ENCODE peak calls at places on chromosomes 12 and 14, in nine cellular contexts. M, Y, Q, X, I, L, R, B and J are unnamed samples.

GRCh38 chr12:93200291-93200917 is 177.3 kb upstream of the NUDT4 start:
- DNase-seq in M (no peak), Y (no peak), Q (no peak), X (no peak), I (no peak), L (no peak), R (no peak), B (no peak), J (no peak)

GRCh38 chr12:93540506-93540905 is 32.0 kb upstream of the SOCS2 start:
- DNase-seq in M (no peak), Y (no peak), Q (no peak), X (peak), I (no peak), L (no peak), R (no peak), B (no peak), J (no peak)

GRCh38 chr14:82710257-82710841 is 1176.7 kb upstream of the SEL1L start:
- DNase-seq in M (peak), Y (no peak), Q (no peak), X (peak), I (peak), L (peak), R (peak), B (peak), J (no peak)

GRCh38 chr12:124608451-124608870 is 41.0 kb upstream of the NCOR2 start:
- DNase-seq in M (no peak), Y (no peak), Q (no peak), X (no peak), I (no peak), L (no peak), R (no peak), B (peak), J (no peak)

GRCh38 chr12:105453306-105453705 is 122.8 kb downstream of the C12orf75 start:
- DNase-seq in M (no peak), Y (no peak), Q (no peak), X (no peak), I (no peak), L (no peak), R (no peak), B (no peak), J (no peak)

GRCh38 chr14:24734917-24735500 is 101.0 kb upstream of the GZMB start:
- DNase-seq in M (peak), Y (no peak), Q (no peak), X (no peak), I (peak), L (peak), R (peak), B (no peak), J (peak)

GRCh38 chr12:22377731-22378496 is 43.4 kb upstream of the ST8SIA1 start:
- DNase-seq in M (no peak), Y (no peak), Q (no peak), X (no peak), I (no peak), L (no peak), R (no peak), B (no peak), J (no peak)

GRCh38 chr12:47222960-47223847 is 143.4 kb upstream of the AMIGO2 start:
- DNase-seq in M (no peak), Y (no peak), Q (no peak), X (no peak), I (no peak), L (no peak), R (no peak), B (no peak), J (no peak)

GRCh38 chr14:77511486-77512162 is 13.0 kb upstream of the ISM2 start:
- DNase-seq in M (no peak), Y (no peak), Q (no peak), X (no peak), I (no peak), L (no peak), R (no peak), B (no peak), J (no peak)

GRCh38 chr14:94378527-94379290 is 9.7 kb downstream of the SERPINA1 start:
- DNase-seq in M (no peak), Y (no peak), Q (no peak), X (no peak), I (no peak), L (no peak), R (no peak), B (no peak), J (no peak)

GRCh38 chr14:92586001-92586947 is 72.7 kb downstream of the RIN3 start:
- DNase-seq in M (no peak), Y (no peak), Q (peak), X (no peak), I (peak), L (no peak), R (peak), B (no peak), J (peak)

GRCh38 chr12:13211859-13212664 is 15.5 kb downstream of the EMP1 start:
- DNase-seq in M (peak), Y (peak), Q (peak), X (peak), I (peak), L (peak), R (peak), B (no peak), J (no peak)

GRCh38 chr12:104215638-104216297 is at the start of gene TXNRD1:
- DNase-seq in M (peak), Y (peak), Q (peak), X (peak), I (peak), L (peak), R (peak), B (peak), J (no peak)

GRCh38 chr14:38197761-38198345 is 9.9 kb upstream of the SSTR1 start:
- DNase-seq in M (no peak), Y (no peak), Q (no peak), X (no peak), I (no peak), L (no peak), R (no peak), B (no peak), J (peak)

GRCh38 chr12:47413806-47414205 is 292.0 kb downstream of the RPAP3 start:
- DNase-seq in M (no peak), Y (no peak), Q (no peak), X (no peak), I (no peak), L (no peak), R (no peak), B (no peak), J (no peak)

GRCh38 chr12:132323171-132324010 is 6.0 kb downstream of the GALNT9 start:
- DNase-seq in M (peak), Y (no peak), Q (no peak), X (no peak), I (no peak), L (no peak), R (no peak), B (no peak), J (no peak)

GRCh38 chr14:81406863-81407262 is 6.7 kb upstream of the STON2 start:
- DNase-seq in M (no peak), Y (no peak), Q (no peak), X (no peak), I (no peak), L (no peak), R (no peak), B (peak), J (no peak)

GRCh38 chr12:50185975-50186663 is 18.9 kb upstream of the CERS5 start:
- DNase-seq in M (no peak), Y (no peak), Q (no peak), X (no peak), I (no peak), L (no peak), R (no peak), B (no peak), J (no peak)

GRCh38 chr12:101019667-101020066 is 190.4 kb downstream of the SLC5A8 start:
- DNase-seq in M (no peak), Y (no peak), Q (no peak), X (no peak), I (no peak), L (no peak), R (no peak), B (no peak), J (no peak)

GRCh38 chr12:64680235-64680634 is 69.9 kb downstream of the RASSF3 start:
- DNase-seq in M (no peak), Y (no peak), Q (no peak), X (peak), I (no peak), L (no peak), R (peak), B (no peak), J (no peak)

GRCh38 chr14:45526715-45527549 is 273.9 kb upstream of the MIS18BP1 start:
- DNase-seq in M (peak), Y (no peak), Q (no peak), X (no peak), I (peak), L (no peak), R (peak), B (no peak), J (peak)

GRCh38 chr14:89025581-89026236 is 201.3 kb downstream of the TTC8 start:
- DNase-seq in M (no peak), Y (no peak), Q (no peak), X (no peak), I (no peak), L (no peak), R (no peak), B (no peak), J (no peak)

GRCh38 chr12:11658796-11659195 is 9.3 kb downstream of the ETV6 start:
- DNase-seq in M (no peak), Y (no peak), Q (no peak), X (no peak), I (no peak), L (no peak), R (peak), B (no peak), J (no peak)

GRCh38 chr12:115183752-115184151 is 499.8 kb upstream of the TBX3 start:
- DNase-seq in M (no peak), Y (no peak), Q (no peak), X (no peak), I (no peak), L (no peak), R (no peak), B (no peak), J (no peak)

GRCh38 chr12:110266381-110266909 is 14.6 kb upstream of the ATP2A2 start:
- DNase-seq in M (peak), Y (no peak), Q (no peak), X (no peak), I (no peak), L (no peak), R (no peak), B (no peak), J (no peak)

GRCh38 chr14:96092936-96093335 is 53.8 kb downstream of the C14orf132 start:
- DNase-seq in M (no peak), Y (no peak), Q (no peak), X (no peak), I (no peak), L (no peak), R (no peak), B (no peak), J (no peak)

GRCh38 chr14:84028205-84028604 is 1501.7 kb upstream of the FLRT2 start:
- DNase-seq in M (no peak), Y (no peak), Q (no peak), X (no peak), I (no peak), L (no peak), R (no peak), B (no peak), J (no peak)

GRCh38 chr14:101216725-101217463 is 313.4 kb upstream of the RTL1 start:
- DNase-seq in M (no peak), Y (no peak), Q (no peak), X (no peak), I (no peak), L (no peak), R (no peak), B (peak), J (no peak)

GRCh38 chr14:75399819-75400678 is 27.8 kb upstream of the JDP2 start:
- DNase-seq in M (no peak), Y (no peak), Q (no peak), X (peak), I (no peak), L (peak), R (no peak), B (peak), J (no peak)

GRCh38 chr14:59161571-59162175 is 26.8 kb upstream of the DAAM1 start:
- DNase-seq in M (peak), Y (no peak), Q (no peak), X (no peak), I (peak), L (no peak), R (no peak), B (no peak), J (no peak)

GRCh38 chr12:59179231-59179630 is 258.9 kb upstream of the LRIG3 start:
- DNase-seq in M (no peak), Y (no peak), Q (no peak), X (no peak), I (no peak), L (no peak), R (no peak), B (no peak), J (no peak)

GRCh38 chr12:95804296-95804695 is 13.7 kb upstream of the NTN4 start:
- DNase-seq in M (no peak), Y (no peak), Q (no peak), X (no peak), I (no peak), L (no peak), R (no peak), B (no peak), J (no peak)

GRCh38 chr12:105226219-105226618 is 9.8 kb downstream of the APPL2 start:
- DNase-seq in M (no peak), Y (no peak), Q (peak), X (no peak), I (peak), L (peak), R (no peak), B (no peak), J (peak)

GRCh38 chr14:97328743-97329142 is 531.6 kb downstream of the VRK1 start:
- DNase-seq in M (no peak), Y (no peak), Q (no peak), X (no peak), I (no peak), L (no peak), R (no peak), B (no peak), J (no peak)

GRCh38 chr12:28951941-28952340 is 197.1 kb upstream of the FAR2 start:
- DNase-seq in M (no peak), Y (no peak), Q (no peak), X (no peak), I (no peak), L (no peak), R (no peak), B (no peak), J (no peak)

GRCh38 chr12:132460571-132460970 is 29.4 kb upstream of the FBRSL1 start:
- DNase-seq in M (no peak), Y (no peak), Q (no peak), X (no peak), I (no peak), L (no peak), R (no peak), B (no peak), J (no peak)